ENCODE peak calls at places on chromosomes 3 and 15, in eight cellular contexts. One of them, this sample, is unnamed.

GRCh38 chr3:8765528-8765927 is 3.9 kb downstream of the OXTR start:
- DNase-seq in Caco-2: no peak
- DNase-seq in T-cell: no peak
- DNase-seq in cardiac fibroblast: no peak
- DNase-seq in RWPE1: no peak
- DNase-seq in heart left ventricle: no peak
- DNase-seq in memory B cell: no peak
- DNase-seq in GM10248: no peak
- DNase-seq in this sample: no peak

GRCh38 chr3:160739079-160739478 is 17.0 kb upstream of the PPM1L start:
- DNase-seq in cardiac fibroblast: peak; percentile 4
- DNase-seq in RWPE1: no peak
- DNase-seq in Caco-2: no peak
- DNase-seq in heart left ventricle: peak; percentile 39
- DNase-seq in memory B cell: no peak
- DNase-seq in T-cell: no peak
- DNase-seq in GM10248: no peak
- DNase-seq in this sample: no peak

GRCh38 chr15:48089664-48090063 is 31.1 kb upstream of the SLC24A5 start:
- DNase-seq in cardiac fibroblast: no peak
- DNase-seq in T-cell: no peak
- DNase-seq in memory B cell: no peak
- DNase-seq in Caco-2: no peak
- DNase-seq in GM10248: no peak
- DNase-seq in heart left ventricle: no peak
- DNase-seq in RWPE1: no peak
- DNase-seq in this sample: no peak

GRCh38 chr3:44721231-44722102 is 8.0 kb upstream of the ZNF501 start:
- DNase-seq in memory B cell: no peak
- DNase-seq in Caco-2: no peak
- DNase-seq in T-cell: no peak
- DNase-seq in RWPE1: no peak
- DNase-seq in heart left ventricle: no peak
- DNase-seq in GM10248: no peak
- DNase-seq in cardiac fibroblast: peak; percentile 5
- DNase-seq in this sample: peak; percentile 4

GRCh38 chr15:30990036-30990435 is 1.4 kb downstream of the MTMR10 start:
- DNase-seq in RWPE1: peak; percentile 14
- DNase-seq in GM10248: no peak
- DNase-seq in memory B cell: no peak
- DNase-seq in heart left ventricle: no peak
- DNase-seq in cardiac fibroblast: no peak
- DNase-seq in T-cell: no peak
- DNase-seq in Caco-2: no peak
- DNase-seq in this sample: no peak

GRCh38 chr3:194139085-194139976 is 3.4 kb downstream of the HES1 start:
- DNase-seq in memory B cell: no peak
- DNase-seq in RWPE1: peak; percentile 54
- DNase-seq in GM10248: no peak
- DNase-seq in Caco-2: peak; percentile 81
- DNase-seq in T-cell: no peak
- DNase-seq in heart left ventricle: peak; percentile 53
- DNase-seq in cardiac fibroblast: peak; percentile 81
- DNase-seq in this sample: peak; percentile 96

GRCh38 chr3:167078070-167078622 is 302.0 kb downstream of the ZBBX start:
- DNase-seq in RWPE1: no peak
- DNase-seq in Caco-2: no peak
- DNase-seq in memory B cell: no peak
- DNase-seq in heart left ventricle: no peak
- DNase-seq in GM10248: no peak
- DNase-seq in cardiac fibroblast: no peak
- DNase-seq in T-cell: no peak
- DNase-seq in this sample: no peak

GRCh38 chr3:42115946-42116345 is 24.8 kb downstream of the TRAK1 start:
- DNase-seq in RWPE1: no peak
- DNase-seq in GM10248: no peak
- DNase-seq in heart left ventricle: no peak
- DNase-seq in memory B cell: no peak
- DNase-seq in cardiac fibroblast: no peak
- DNase-seq in Caco-2: no peak
- DNase-seq in T-cell: no peak
- DNase-seq in this sample: no peak

GRCh38 chr3:90145094-90145810 is 1037.8 kb downstream of the EPHA3 start:
- DNase-seq in T-cell: no peak
- DNase-seq in Caco-2: no peak
- DNase-seq in RWPE1: no peak
- DNase-seq in GM10248: no peak
- DNase-seq in heart left ventricle: no peak
- DNase-seq in memory B cell: no peak
- DNase-seq in cardiac fibroblast: no peak
- DNase-seq in this sample: no peak

GRCh38 chr3:37505415-37505814 is 331.0 kb upstream of the LRRFIP2 start:
- DNase-seq in RWPE1: no peak
- DNase-seq in GM10248: no peak
- DNase-seq in cardiac fibroblast: no peak
- DNase-seq in T-cell: no peak
- DNase-seq in heart left ventricle: no peak
- DNase-seq in Caco-2: no peak
- DNase-seq in memory B cell: no peak
- DNase-seq in this sample: no peak

This sample was measured in mammary epithelial cell.